ENCODE peak calls at places on chromosomes 6 and 20, in seven cellular contexts. One of them, this sample, is unnamed.

GRCh38 chr20:3168079-3168828 is 5.1 kb downstream of the LZTS3 start:
- DNase-seq in SK-N-SH: peak
- DNase-seq in H1: peak
- DNase-seq in HCT116: no peak
- DNase-seq in K562: no peak
- DNase-seq in HepG2: peak
- DNase-seq in GM12878: no peak
- DNase-seq in this sample: peak

GRCh38 chr20:36883972-36884535 is 8.1 kb downstream of the TLDC2 start:
- DNase-seq in SK-N-SH: no peak
- DNase-seq in H1: no peak
- DNase-seq in HCT116: no peak
- DNase-seq in K562: no peak
- DNase-seq in HepG2: no peak
- DNase-seq in GM12878: no peak
- DNase-seq in this sample: no peak

GRCh38 chr6:34389034-34389433 is 3.4 kb downstream of the NUDT3 start:
- DNase-seq in SK-N-SH: no peak
- DNase-seq in H1: no peak
- DNase-seq in HCT116: no peak
- DNase-seq in K562: peak
- DNase-seq in HepG2: no peak
- DNase-seq in GM12878: no peak
- DNase-seq in this sample: no peak

GRCh38 chr6:54118117-54118516 is 6.9 kb downstream of the MLIP start:
- DNase-seq in SK-N-SH: no peak
- DNase-seq in H1: no peak
- DNase-seq in HCT116: no peak
- DNase-seq in K562: no peak
- DNase-seq in HepG2: no peak
- DNase-seq in GM12878: no peak
- DNase-seq in this sample: no peak

GRCh38 chr20:41353530-41353929 is 12.9 kb downstream of the LPIN3 start:
- DNase-seq in SK-N-SH: no peak
- DNase-seq in H1: no peak
- DNase-seq in HCT116: no peak
- DNase-seq in K562: no peak
- DNase-seq in HepG2: no peak
- DNase-seq in GM12878: no peak
- DNase-seq in this sample: no peak

GRCh38 chr6:1296542-1296941 is 15.4 kb upstream of the FOXQ1 start:
- DNase-seq in SK-N-SH: no peak
- DNase-seq in H1: no peak
- DNase-seq in HCT116: no peak
- DNase-seq in K562: no peak
- DNase-seq in HepG2: no peak
- DNase-seq in GM12878: no peak
- DNase-seq in this sample: peak

GRCh38 chr20:44304383-44304782 is 6.6 kb downstream of the FITM2 start:
- DNase-seq in SK-N-SH: no peak
- DNase-seq in H1: no peak
- DNase-seq in HCT116: no peak
- DNase-seq in K562: no peak
- DNase-seq in HepG2: no peak
- DNase-seq in GM12878: no peak
- DNase-seq in this sample: no peak

GRCh38 chr6:28907394-28907793 is 16.4 kb downstream of the TRIM27 start:
- DNase-seq in SK-N-SH: no peak
- DNase-seq in H1: no peak
- DNase-seq in HCT116: no peak
- DNase-seq in K562: no peak
- DNase-seq in HepG2: no peak
- DNase-seq in GM12878: no peak
- DNase-seq in this sample: no peak

GRCh38 chr6:78300885-78301284 is 566.5 kb upstream of the IRAK1BP1 start:
- DNase-seq in SK-N-SH: no peak
- DNase-seq in H1: no peak
- DNase-seq in HCT116: no peak
- DNase-seq in K562: no peak
- DNase-seq in HepG2: no peak
- DNase-seq in GM12878: no peak
- DNase-seq in this sample: no peak

GRCh38 chr6:137518584-137518983 is 24.4 kb upstream of the OLIG3 start:
- DNase-seq in SK-N-SH: no peak
- DNase-seq in H1: no peak
- DNase-seq in HCT116: no peak
- DNase-seq in K562: no peak
- DNase-seq in HepG2: no peak
- DNase-seq in GM12878: no peak
- DNase-seq in this sample: no peak

GRCh38 chr6:14964901-14965300 is 281.0 kb upstream of the JARID2 start:
- DNase-seq in SK-N-SH: no peak
- DNase-seq in H1: no peak
- DNase-seq in HCT116: no peak
- DNase-seq in K562: no peak
- DNase-seq in HepG2: no peak
- DNase-seq in GM12878: no peak
- DNase-seq in this sample: no peak

GRCh38 chr20:40753472-40753871 is 64.4 kb upstream of the MAFB start:
- DNase-seq in SK-N-SH: no peak
- DNase-seq in H1: no peak
- DNase-seq in HCT116: no peak
- DNase-seq in K562: no peak
- DNase-seq in HepG2: no peak
- DNase-seq in GM12878: no peak
- DNase-seq in this sample: no peak

GRCh38 chr6:169864148-169865030 is 113.0 kb downstream of the ERMARD start:
- DNase-seq in SK-N-SH: no peak
- DNase-seq in H1: peak
- DNase-seq in HCT116: no peak
- DNase-seq in K562: no peak
- DNase-seq in HepG2: no peak
- DNase-seq in GM12878: no peak
- DNase-seq in this sample: no peak

GRCh38 chr6:13513606-13514502 is 26.5 kb upstream of the GFOD1 start:
- DNase-seq in SK-N-SH: no peak
- DNase-seq in H1: no peak
- DNase-seq in HCT116: no peak
- DNase-seq in K562: no peak
- DNase-seq in HepG2: no peak
- DNase-seq in GM12878: no peak
- DNase-seq in this sample: no peak

GRCh38 chr6:74000582-74000981 is 304.6 kb downstream of the CD109 start:
- DNase-seq in SK-N-SH: no peak
- DNase-seq in H1: no peak
- DNase-seq in HCT116: no peak
- DNase-seq in K562: no peak
- DNase-seq in HepG2: no peak
- DNase-seq in GM12878: no peak
- DNase-seq in this sample: no peak

DNA sequence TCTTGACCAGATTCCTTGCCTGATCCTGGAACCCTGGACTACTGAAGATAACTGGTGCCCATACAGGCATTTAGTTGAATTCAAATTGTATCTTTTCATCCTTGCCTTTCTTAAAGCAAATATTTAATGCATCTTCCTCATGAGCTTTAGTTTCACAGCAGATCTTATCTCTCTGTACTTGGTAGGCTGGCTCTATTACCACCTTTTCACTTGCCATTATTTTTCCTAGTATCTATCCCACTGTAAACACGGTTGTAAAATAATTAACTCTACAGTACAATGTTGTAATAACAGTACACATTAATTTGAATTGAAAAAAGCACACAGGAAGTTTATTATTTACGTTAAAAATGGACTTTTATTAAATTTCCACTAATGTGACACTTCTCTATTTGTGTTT is 1286.9 kb downstream of the GRIK2 start:
- DNase-seq in SK-N-SH: no peak
- DNase-seq in H1: no peak
- DNase-seq in HCT116: no peak
- DNase-seq in K562: no peak
- DNase-seq in HepG2: no peak
- DNase-seq in GM12878: no peak
- DNase-seq in this sample: no peak
- TF ChIP-seq JUND in SK-N-SH: no peak
- TF ChIP-seq JUND in H1: no peak
- TF ChIP-seq JUND in HCT116: no peak
- TF ChIP-seq JUND in K562: no peak
- TF ChIP-seq JUND in HepG2: no peak
- TF ChIP-seq JUND in GM12878: no peak
- TF ChIP-seq JUND in this sample: no peak

GRCh38 chr6:31098449-31098938 is 13.9 kb downstream of the C6orf15 start:
- DNase-seq in SK-N-SH: no peak
- DNase-seq in H1: no peak
- DNase-seq in HCT116: no peak
- DNase-seq in K562: no peak
- DNase-seq in HepG2: no peak
- DNase-seq in GM12878: no peak
- DNase-seq in this sample: no peak
- TF ChIP-seq JUND in SK-N-SH: no peak
- TF ChIP-seq JUND in H1: no peak
- TF ChIP-seq JUND in HCT116: no peak
- TF ChIP-seq JUND in K562: no peak
- TF ChIP-seq JUND in HepG2: no peak
- TF ChIP-seq JUND in GM12878: no peak
- TF ChIP-seq JUND in this sample: no peak

GRCh38 chr6:118921084-118921483 is 13.9 kb downstream of the MCM9 start:
- DNase-seq in SK-N-SH: no peak
- DNase-seq in H1: no peak
- DNase-seq in HCT116: no peak
- DNase-seq in K562: no peak
- DNase-seq in HepG2: no peak
- DNase-seq in GM12878: no peak
- DNase-seq in this sample: no peak

GRCh38 chr6:118914598-118914997 is 20.4 kb downstream of the MCM9 start:
- DNase-seq in SK-N-SH: no peak
- DNase-seq in H1: no peak
- DNase-seq in HCT116: no peak
- DNase-seq in K562: no peak
- DNase-seq in HepG2: no peak
- DNase-seq in GM12878: no peak
- DNase-seq in this sample: no peak

GRCh38 chr6:118923035-118923434 is 11.9 kb downstream of the MCM9 start:
- DNase-seq in SK-N-SH: no peak
- DNase-seq in H1: no peak
- DNase-seq in HCT116: no peak
- DNase-seq in K562: no peak
- DNase-seq in HepG2: peak
- DNase-seq in GM12878: no peak
- DNase-seq in this sample: no peak

GRCh38 chr6:118917550-118918321 is 17.2 kb downstream of the MCM9 start:
- DNase-seq in SK-N-SH: no peak
- DNase-seq in H1: no peak
- DNase-seq in HCT116: no peak
- DNase-seq in K562: no peak
- DNase-seq in HepG2: no peak
- DNase-seq in GM12878: no peak
- DNase-seq in this sample: no peak

DNA sequence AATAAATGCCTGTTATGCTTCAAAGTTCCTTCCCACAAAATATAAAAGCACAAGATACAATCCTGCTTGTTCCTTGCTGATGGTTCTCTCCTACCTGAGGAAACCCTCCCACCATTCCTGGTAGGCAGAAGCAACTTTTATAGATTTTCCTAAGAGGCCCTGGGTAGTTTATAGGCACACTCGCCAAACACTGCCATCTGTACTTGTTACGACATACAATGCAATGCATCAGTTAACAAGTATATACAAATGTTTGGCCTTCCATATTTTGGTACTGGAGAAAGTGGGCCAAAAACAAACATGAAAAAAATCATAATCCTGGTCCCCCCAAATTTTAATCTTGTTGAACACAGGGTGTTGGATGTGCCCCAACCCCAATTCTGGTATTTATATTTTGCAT is 16.6 kb downstream of the MCM9 start:
- DNase-seq in SK-N-SH: no peak
- DNase-seq in H1: no peak
- DNase-seq in HCT116: no peak
- DNase-seq in K562: no peak
- DNase-seq in HepG2: no peak
- DNase-seq in GM12878: no peak
- DNase-seq in this sample: no peak
- TF ChIP-seq JUND in SK-N-SH: no peak
- TF ChIP-seq JUND in H1: no peak
- TF ChIP-seq JUND in HCT116: no peak
- TF ChIP-seq JUND in K562: no peak
- TF ChIP-seq JUND in HepG2: no peak
- TF ChIP-seq JUND in GM12878: no peak
- TF ChIP-seq JUND in this sample: no peak

DNA sequence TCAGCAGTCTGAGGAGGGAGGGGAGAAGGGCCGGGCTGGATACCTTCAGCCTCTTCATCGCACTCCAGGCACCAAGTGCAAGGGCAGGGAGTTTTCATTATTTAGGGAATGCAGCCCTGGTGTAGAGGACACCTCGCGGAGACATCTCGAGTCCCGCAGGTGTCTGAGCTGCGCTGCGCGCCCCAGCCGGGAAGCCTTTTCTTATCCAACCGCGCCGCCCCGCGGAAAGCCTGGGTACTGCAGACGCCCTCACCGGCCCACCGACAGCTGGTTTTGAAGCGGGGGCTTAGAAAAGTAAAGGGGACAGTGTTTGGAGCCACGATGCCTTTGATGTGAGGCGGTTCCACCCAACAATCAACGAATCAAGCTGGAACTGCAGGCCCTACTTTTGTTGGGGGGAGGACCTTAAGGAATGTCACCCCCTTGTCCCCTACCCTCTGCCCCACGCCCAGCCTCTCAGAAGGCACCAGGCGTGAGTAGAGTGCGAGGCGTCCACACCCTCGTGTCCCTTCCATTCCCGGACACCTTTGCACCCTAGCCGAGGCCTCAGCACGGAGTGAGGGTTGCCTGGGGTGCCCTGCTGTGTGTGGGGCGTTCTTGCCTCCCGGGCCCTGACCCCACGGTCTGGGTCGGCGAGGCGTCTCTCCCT is 8.6 kb downstream of the NKX2-2 start:
- DNase-seq in SK-N-SH: peak
- DNase-seq in H1: peak
- DNase-seq in HCT116: peak
- DNase-seq in K562: peak
- DNase-seq in HepG2: peak
- DNase-seq in GM12878: no peak
- DNase-seq in this sample: no peak
- TF ChIP-seq JUND in SK-N-SH: no peak
- TF ChIP-seq JUND in H1: peak
- TF ChIP-seq JUND in HCT116: no peak
- TF ChIP-seq JUND in K562: no peak
- TF ChIP-seq JUND in HepG2: no peak
- TF ChIP-seq JUND in GM12878: no peak
- TF ChIP-seq JUND in this sample: no peak